ENCODE peak calls at places on chromosomes 16 and 17, in seven cellular contexts. Q, L, N, E, V, Y and P are unnamed samples.

GRCh38 chr17:21285164-21286065 is 904 bp downstream of the MAP2K3 start:
- DNase-seq in Q (no peak), N (no peak), E (peak; percentile 55), V (no peak), Y (no peak), L (no peak), P (no peak)

GRCh38 chr16:23944381-23944780 is 108.6 kb downstream of the PRKCB start:
- DNase-seq in E (no peak), L (no peak), Q (no peak), N (no peak), V (no peak), Y (no peak), P (no peak)

GRCh38 chr16:69199382-69199781 is 12.4 kb downstream of the SNTB2 start:
- DNase-seq in N (no peak), V (no peak), L (no peak), Y (no peak), E (no peak), Q (peak; percentile 23), P (no peak)

GRCh38 chr16:1093284-1094123 is 2.5 kb downstream of the C1QTNF8 start:
- DNase-seq in N (no peak), L (no peak), V (no peak), Q (peak; percentile 78), Y (no peak), E (no peak), P (no peak)

GRCh38 chr16:22813223-22813945 is 578 bp upstream of the HS3ST2 start:
- DNase-seq in Y (peak; percentile 80), Q (no peak), L (peak; percentile 65), N (no peak), E (peak; percentile 34), V (peak; percentile 92), P (no peak)

GRCh38 chr16:58128721-58129096 is 472 bp downstream of the CFAP20 start:
- DNase-seq in N (no peak), E (no peak), L (peak; percentile 22), Q (no peak), V (peak; percentile 34), Y (no peak), P (no peak)

GRCh38 chr17:22304667-22305303 is 612.5 kb downstream of the KCNJ18 start:
- DNase-seq in L (no peak), Y (no peak), N (no peak), V (no peak), E (no peak), Q (no peak), P (no peak)

GRCh38 chr17:34499576-34499975 is 79.8 kb upstream of the TMEM132E start:
- DNase-seq in E (no peak), L (peak; percentile 11), V (peak; percentile 54), Y (no peak), N (peak; percentile 9), Q (peak; percentile 29), P (no peak)

GRCh38 chr17:880871-881269 is 98.7 kb downstream of the NXN start:
- DNase-seq in Q (no peak), V (no peak), N (no peak), L (no peak), E (no peak), Y (no peak), P (no peak)

GRCh38 chr17:42276609-42277341 is 584 bp upstream of the STAT5B start:
- DNase-seq in Y (peak; percentile 45), V (peak; percentile 52), N (peak; percentile 88), Q (peak; percentile 66), E (peak; percentile 78), L (peak; percentile 46), P (no peak)

GRCh38 chr17:37234106-37234505 is 141.7 kb upstream of the C17orf78 start:
- DNase-seq in N (no peak), V (no peak), Y (no peak), Q (no peak), L (no peak), E (no peak), P (no peak)

DNA sequence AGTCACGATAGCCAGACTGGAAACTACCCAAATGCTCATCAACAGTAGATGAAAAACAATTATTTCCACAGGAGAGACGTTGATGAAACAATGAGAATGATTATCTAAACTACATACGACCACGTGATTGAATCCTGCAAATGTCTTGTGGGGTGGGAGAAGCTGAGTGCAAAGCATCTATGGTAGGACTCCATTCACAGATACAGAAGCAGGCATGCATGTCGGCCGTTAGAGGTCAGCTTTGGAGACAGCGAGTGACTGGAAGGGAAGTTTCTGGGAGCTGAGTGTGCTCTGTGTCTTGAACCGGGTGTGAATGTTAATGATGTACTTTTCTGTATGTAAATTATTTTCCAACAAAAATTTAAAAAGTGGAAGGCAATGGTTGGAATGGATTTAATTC is 71.5 kb upstream of the DNAJA2 start:
- DNase-seq in L (no peak), N (no peak), E (no peak), Q (no peak), V (no peak), Y (no peak), P (no peak)
- TF ChIP-seq CTCF in L (peak; percentile 9), N (peak; percentile 17), E (no peak), Q (no peak), V (no peak), Y (no peak), P (no peak)

GRCh38 chr17:18139498-18139897 is 30.9 kb downstream of the MYO15A start:
- DNase-seq in L (no peak), Q (no peak), Y (no peak), N (no peak), V (no peak), E (no peak), P (no peak)

GRCh38 chr17:18141210-18141803 is 32.8 kb downstream of the MYO15A start:
- DNase-seq in L (peak; percentile 79), N (peak; percentile 53), Y (no peak), V (peak; percentile 41), Q (peak; percentile 64), E (peak; percentile 66), P (no peak)

GRCh38 chr17:18140648-18141047 is 32.1 kb downstream of the MYO15A start:
- DNase-seq in L (no peak), Q (no peak), E (no peak), Y (no peak), V (no peak), N (no peak), P (no peak)

GRCh38 chr17:18139092-18139491 is 30.5 kb downstream of the MYO15A start:
- DNase-seq in N (no peak), E (no peak), Q (no peak), L (no peak), V (no peak), Y (no peak), P (no peak)

DNA sequence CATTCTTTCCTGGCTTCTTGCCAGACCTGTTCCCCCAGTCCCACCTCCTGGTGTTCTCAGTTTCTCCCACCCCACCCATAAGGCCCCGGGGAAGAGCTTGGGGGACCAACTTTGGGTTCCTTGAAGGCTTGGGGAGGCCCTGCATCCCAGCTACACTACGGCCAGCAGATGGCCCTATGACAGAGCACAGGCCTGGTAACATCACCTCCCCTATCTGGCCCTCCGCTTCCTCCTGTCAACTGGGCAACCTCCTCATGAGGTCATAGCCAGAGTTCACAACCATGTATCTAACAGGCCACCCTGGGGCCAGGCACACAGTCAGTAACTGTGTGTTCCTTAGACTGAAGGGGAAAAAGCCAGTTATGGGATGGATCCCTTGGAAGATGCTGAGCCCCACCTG is 31.4 kb downstream of the MYO15A start:
- DNase-seq in Q (peak; percentile 57), N (no peak), E (peak; percentile 15), Y (no peak), L (no peak), V (no peak), P (no peak)
- TF ChIP-seq CTCF in Q (peak; percentile 26), N (peak; percentile 57), E (peak; percentile 62), Y (no peak), L (peak; percentile 25), V (no peak), P (peak; percentile 21)

GRCh38 chr17:11999715-12000114 is 2.4 kb upstream of the ZNF18 start:
- DNase-seq in L (no peak), Q (no peak), V (no peak), E (no peak), N (no peak), Y (no peak), P (no peak)

GRCh38 chr17:11996722-11997146 is 541 bp downstream of the ZNF18 start:
- DNase-seq in N (peak; percentile 14), V (no peak), Y (no peak), L (peak; percentile 53), Q (peak; percentile 58), E (peak; percentile 48), P (peak; percentile 31)

GRCh38 chr17:11991461-11991860 is 5.8 kb downstream of the ZNF18 start:
- DNase-seq in E (no peak), Q (no peak), L (no peak), Y (no peak), V (no peak), N (no peak), P (no peak)

GRCh38 chr17:11997972-11998233 is 628 bp upstream of the ZNF18 start:
- DNase-seq in E (no peak), L (no peak), N (no peak), Q (no peak), V (no peak), Y (no peak), P (no peak)

DNA sequence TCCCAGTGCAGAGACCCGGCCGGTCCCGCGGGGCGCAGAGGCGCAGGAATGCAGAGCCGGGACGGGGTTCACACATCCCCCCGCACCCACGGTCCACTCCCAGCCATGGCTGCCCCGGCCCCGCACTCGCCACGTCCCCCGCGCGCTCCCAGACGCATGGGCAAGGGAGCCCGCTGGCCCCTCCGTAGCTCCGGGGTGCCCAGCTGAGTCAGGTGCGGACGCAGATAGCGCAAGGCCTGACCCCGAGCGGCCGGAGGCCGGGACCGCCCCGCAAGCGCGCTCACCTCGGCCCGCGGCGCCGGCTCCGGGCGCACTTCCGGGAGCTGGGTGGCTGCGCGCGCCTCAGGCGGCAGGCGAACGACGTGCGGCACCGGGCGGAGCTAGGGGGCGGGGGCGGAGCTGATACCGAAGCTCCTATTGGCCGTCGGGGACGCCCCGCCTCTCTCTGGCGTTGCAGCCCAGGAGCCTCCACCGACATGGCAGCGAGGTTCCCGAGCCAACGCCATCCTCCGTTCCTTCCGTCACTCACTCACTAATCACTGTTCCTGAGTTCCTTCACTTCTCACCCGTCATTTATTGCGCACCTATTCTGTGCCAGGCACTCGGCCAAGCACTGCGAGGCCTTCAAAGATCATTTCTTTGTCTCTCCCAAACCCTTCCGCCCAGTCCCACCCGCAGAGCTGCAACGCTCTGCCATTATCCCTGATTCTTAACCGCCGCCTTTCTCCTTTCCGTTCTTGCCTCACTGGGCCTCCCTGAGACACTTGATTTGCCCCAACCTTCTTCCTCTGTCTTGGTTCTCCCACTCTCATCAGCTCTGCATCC is at the start of gene ZNF18:
- DNase-seq in L (peak; percentile 97), Q (peak; percentile 96), E (peak; percentile 90), N (peak; percentile 92), V (peak; percentile 96), Y (peak; percentile 95), P (peak; percentile 78)
- TF ChIP-seq CTCF in L (no peak), Q (no peak), E (peak; percentile 32), N (no peak), V (no peak), Y (no peak), P (no peak)

DNA sequence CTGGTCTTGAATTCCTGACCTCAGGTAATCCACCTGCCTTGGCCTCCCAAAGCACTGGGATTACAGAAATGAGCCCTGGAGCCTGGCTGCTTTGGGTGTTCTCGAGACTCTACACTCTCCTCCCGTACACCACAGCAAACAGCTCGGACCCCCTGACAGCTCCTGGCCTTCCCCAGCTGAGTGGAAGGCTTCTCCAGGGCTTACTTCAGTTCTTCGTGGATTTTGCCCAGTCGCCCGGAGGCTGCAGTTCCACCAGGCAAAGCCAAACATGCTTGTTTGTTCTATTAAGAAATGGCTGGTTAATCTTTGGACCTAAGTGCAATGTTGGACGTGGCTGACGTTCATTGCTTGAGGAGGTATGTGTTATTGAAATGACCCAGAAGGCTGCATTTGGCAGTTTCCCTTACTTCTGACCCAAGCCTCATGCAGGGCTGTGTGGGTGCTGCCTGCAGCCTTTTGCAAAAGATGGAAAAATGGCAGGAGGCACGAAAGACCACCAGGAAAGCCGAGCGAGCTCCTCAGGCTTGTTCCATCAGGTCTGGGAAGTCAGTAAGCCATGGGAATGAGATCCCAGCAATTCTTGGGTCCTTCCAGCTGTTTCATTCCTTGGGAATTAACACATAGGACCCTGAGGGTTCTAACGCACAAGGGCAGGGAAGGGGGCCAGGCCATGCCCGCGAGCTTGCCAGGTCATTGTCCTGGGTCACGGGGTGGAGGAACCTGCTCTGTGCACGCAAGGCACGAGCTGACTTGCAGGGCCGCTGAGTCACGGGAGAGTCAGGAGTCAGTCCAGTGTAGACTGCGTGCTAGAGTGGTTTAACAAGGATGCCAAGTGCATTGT is 23.9 kb upstream of the KLHDC4 start:
- DNase-seq in E (peak; percentile 86), Y (no peak), V (no peak), L (no peak), N (peak; percentile 65), Q (peak; percentile 100), P (no peak)
- TF ChIP-seq CTCF in E (no peak), Y (no peak), V (no peak), L (no peak), N (no peak), Q (no peak), P (no peak)